ENCODE peak calls at places on chromosomes 7 and 10, in six cellular contexts. D, N, U, R, A and L are unnamed samples.

GRCh38 chr10:133087679-133088523 is at the start of gene ADGRA1:
- DNase-seq in U (no peak), R (peak), N (peak), D (no peak), A (no peak), L (peak)

GRCh38 chr10:62075912-62076311 is 174.4 kb downstream of the ARID5B start:
- DNase-seq in D (no peak), N (no peak), R (no peak), A (no peak), U (no peak), L (no peak)

GRCh38 chr7:74506329-74506724 is 52.6 kb downstream of the GTF2IRD1 start:
- DNase-seq in N (no peak), D (no peak), A (no peak), R (no peak), U (no peak), L (no peak)

GRCh38 chr7:106166651-106167342 is 54.7 kb upstream of the SYPL1 start:
- DNase-seq in N (peak), A (peak), R (peak), U (peak), D (no peak), L (peak)

GRCh38 chr7:98974906-98975816 is 96.8 kb downstream of the TRRAP start:
- DNase-seq in U (no peak), N (no peak), A (no peak), R (no peak), D (no peak), L (no peak)

GRCh38 chr10:137031-137430 is 1.8 kb downstream of the ZMYND11 start:
- DNase-seq in D (peak), N (peak), R (no peak), A (peak), U (peak), L (peak)

GRCh38 chr7:74226633-74227032 is 16.8 kb downstream of the LAT2 start:
- DNase-seq in D (no peak), A (no peak), R (no peak), U (no peak), N (no peak), L (no peak)

GRCh38 chr7:91436655-91437054 is 172.4 kb downstream of the FZD1 start:
- DNase-seq in U (no peak), R (no peak), N (no peak), D (no peak), A (no peak), L (no peak)

GRCh38 chr10:6738464-6738824 is 158.4 kb upstream of the PRKCQ start:
- DNase-seq in A (no peak), N (peak), D (no peak), R (no peak), U (peak), L (no peak)

GRCh38 chr7:76037310-76037709 is 10.5 kb downstream of the STYXL1 start:
- DNase-seq in A (peak), R (no peak), U (peak), D (no peak), N (no peak), L (no peak)

GRCh38 chr10:122050811-122051210 is 61.8 kb downstream of the TACC2 start:
- DNase-seq in N (no peak), A (no peak), R (no peak), D (no peak), U (no peak), L (no peak)

GRCh38 chr7:66013938-66014337 is 31.9 kb upstream of the GUSB start:
- DNase-seq in A (peak), R (peak), N (peak), U (peak), D (peak), L (peak)

GRCh38 chr10:3779146-3779707 is 5.8 kb downstream of the KLF6 start:
- DNase-seq in D (no peak), N (no peak), R (no peak), U (peak), A (peak), L (peak)

GRCh38 chr7:27747969-27748368 is 8.0 kb downstream of the TAX1BP1 start:
- DNase-seq in D (no peak), A (no peak), U (no peak), R (no peak), N (no peak), L (no peak)

GRCh38 chr10:132164801-132165278 is 21.9 kb upstream of the DPYSL4 start:
- DNase-seq in D (no peak), U (no peak), A (no peak), R (no peak), N (no peak), L (peak)

GRCh38 chr7:27080844-27081423 is 14.9 kb downstream of the HOXA1 start:
- DNase-seq in R (no peak), U (peak), D (no peak), N (peak), A (no peak), L (no peak)

GRCh38 chr10:34252111-34252510 is 563.0 kb downstream of the PARD3 start:
- DNase-seq in A (no peak), D (peak), N (peak), U (no peak), R (no peak), L (peak)

GRCh38 chr7:107068156-107068555 is 23.7 kb downstream of the PRKAR2B start:
- DNase-seq in D (no peak), R (no peak), A (peak), U (no peak), N (no peak), L (no peak)

GRCh38 chr7:55280031-55280454 is 85.1 kb upstream of the LANCL2 start:
- DNase-seq in U (peak), D (peak), N (peak), A (peak), R (peak), L (peak)

GRCh38 chr10:131310904-131311660 is 439 bp downstream of the TCERG1L start:
- DNase-seq in N (no peak), U (no peak), A (no peak), D (peak), R (no peak), L (peak)

GRCh38 chr7:132270517-132270916 is 305.8 kb downstream of the PLXNA4 start:
- DNase-seq in N (no peak), U (peak), D (no peak), A (peak), R (peak), L (no peak)

GRCh38 chr7:88217675-88218427 is 2.0 kb downstream of the SRI start:
- DNase-seq in R (no peak), A (no peak), N (no peak), U (no peak), D (no peak), L (no peak)

GRCh38 chr10:44196008-44196320 is 188.9 kb downstream of the CXCL12 start:
- DNase-seq in A (no peak), R (no peak), U (no peak), D (no peak), N (no peak), L (no peak)

GRCh38 chr7:74061840-74062539 is 21.6 kb upstream of the LIMK1 start:
- DNase-seq in A (peak), D (no peak), R (no peak), N (peak), U (peak), L (peak)

GRCh38 chr10:14603539-14604102 is 171.1 kb downstream of the FAM107B start:
- DNase-seq in D (peak), U (no peak), N (no peak), R (no peak), A (peak), L (peak)

GRCh38 chr7:94266278-94266677 is 128.4 kb upstream of the COL1A2 start:
- DNase-seq in U (no peak), N (no peak), D (no peak), A (peak), R (no peak), L (no peak)

GRCh38 chr7:133794490-133794889 is 332.6 kb upstream of the LRGUK start:
- DNase-seq in U (peak), R (no peak), A (peak), N (no peak), D (no peak), L (no peak)

GRCh38 chr10:24891823-24892222 is 60.6 kb downstream of the PRTFDC1 start:
- DNase-seq in U (peak), N (no peak), R (no peak), A (no peak), D (no peak), L (no peak)
- H2BK15ac ChIP-seq in U (no peak), N (no peak), R (no peak), A (no peak), D (no peak), L (no peak)

GRCh38 chr7:47456210-47456955 is 125.5 kb downstream of the TNS3 start:
- DNase-seq in U (no peak), R (no peak), N (no peak), D (no peak), A (no peak), L (no peak)

GRCh38 chr7:47458057-47458456 is 123.9 kb downstream of the TNS3 start:
- DNase-seq in A (peak), D (no peak), U (peak), R (no peak), N (no peak), L (no peak)

GRCh38 chr7:47454066-47454950 is 127.6 kb downstream of the TNS3 start:
- DNase-seq in A (peak), D (no peak), R (no peak), U (peak), N (no peak), L (no peak)

GRCh38 chr7:47454961-47455871 is 126.7 kb downstream of the TNS3 start:
- DNase-seq in D (no peak), A (no peak), R (no peak), N (no peak), U (no peak), L (no peak)

DNA sequence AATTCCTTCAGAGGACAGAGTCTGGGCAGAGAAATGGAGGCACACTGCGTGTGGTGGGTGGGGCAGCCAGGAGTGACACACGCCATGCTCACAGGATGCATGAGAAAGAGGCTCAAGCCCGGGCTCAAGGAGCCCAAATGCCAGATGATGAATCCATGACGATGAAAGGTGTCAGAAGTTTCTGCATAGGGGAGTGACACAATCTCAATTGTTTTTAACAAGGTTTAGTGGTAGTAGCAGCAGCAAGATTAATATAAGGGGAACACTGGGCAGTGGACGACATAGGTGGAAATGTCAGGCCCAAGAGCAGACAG is 126.1 kb downstream of the TNS3 start:
- DNase-seq in R (no peak), U (no peak), N (no peak), A (no peak), D (no peak), L (no peak)
- H2BK15ac ChIP-seq in R (no peak), U (no peak), N (no peak), A (no peak), D (no peak), L (no peak)

GRCh38 chr7:51823437-51823836 is 506.8 kb upstream of the COBL start:
- DNase-seq in N (no peak), R (no peak), D (no peak), U (no peak), A (no peak), L (no peak)
- H2BK15ac ChIP-seq in N (no peak), R (no peak), D (no peak), U (no peak), A (no peak), L (no peak)

GRCh38 chr10:99621454-99622246 is 1.4 kb upstream of the SLC25A28 start:
- DNase-seq in R (no peak), N (no peak), D (no peak), A (no peak), U (no peak), L (no peak)
- H2BK15ac ChIP-seq in R (peak), N (no peak), D (no peak), A (peak), U (peak), L (no peak)

GRCh38 chr10:96973809-96974208 is 141.7 kb downstream of the LCOR start:
- DNase-seq in A (no peak), N (no peak), R (no peak), D (no peak), U (no peak), L (no peak)

GRCh38 chr10:96978621-96979154 is 146.6 kb downstream of the LCOR start:
- DNase-seq in U (no peak), D (no peak), N (no peak), R (no peak), A (no peak), L (no peak)

GRCh38 chr10:96972264-96972663 is 140.2 kb downstream of the LCOR start:
- DNase-seq in N (peak), D (no peak), R (peak), U (no peak), A (no peak), L (no peak)

GRCh38 chr10:96974348-96974747 is 142.2 kb downstream of the LCOR start:
- DNase-seq in D (no peak), U (peak), R (no peak), N (no peak), A (no peak), L (no peak)

DNA sequence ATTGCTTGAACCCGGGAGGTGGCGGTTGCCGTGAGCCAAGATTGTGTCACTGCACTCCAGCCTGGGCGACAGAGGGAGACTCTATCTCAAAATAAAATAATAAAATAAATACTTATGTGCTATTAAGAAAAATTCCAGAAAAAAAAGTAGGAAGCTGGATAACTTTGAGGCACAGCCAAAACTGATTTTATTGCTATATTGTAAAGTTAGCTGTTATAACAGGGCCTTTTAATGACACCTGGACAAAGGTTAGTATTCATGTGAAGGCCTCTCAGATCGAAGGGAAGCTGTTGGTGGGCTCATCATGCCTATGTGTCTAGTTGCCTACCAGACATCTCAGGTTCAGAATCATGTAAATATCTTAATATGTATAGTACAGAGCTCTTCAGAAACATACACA is 143.0 kb downstream of the LCOR start:
- DNase-seq in D (no peak), R (no peak), A (no peak), U (no peak), N (no peak), L (no peak)
- H2BK15ac ChIP-seq in D (no peak), R (no peak), A (no peak), U (no peak), N (no peak), L (no peak)

GRCh38 chr7:157022681-157023588 is 12.5 kb upstream of the MNX1 start:
- DNase-seq in R (no peak), U (no peak), D (peak), N (peak), A (no peak), L (peak)

GRCh38 chr7:157024716-157025115 is 14.3 kb upstream of the MNX1 start:
- DNase-seq in N (no peak), R (no peak), U (no peak), A (no peak), D (no peak), L (no peak)

GRCh38 chr7:157021071-157021891 is 10.8 kb upstream of the MNX1 start:
- DNase-seq in R (no peak), D (peak), A (no peak), N (no peak), U (no peak), L (peak)

GRCh38 chr7:157021893-157022680 is 11.6 kb upstream of the MNX1 start:
- DNase-seq in U (no peak), D (peak), A (no peak), N (no peak), R (no peak), L (no peak)

GRCh38 chr7:157023589-157023905 is 13.1 kb upstream of the MNX1 start:
- DNase-seq in U (no peak), R (no peak), A (no peak), N (no peak), D (no peak), L (no peak)
- H2BK15ac ChIP-seq in U (no peak), R (no peak), A (no peak), N (no peak), D (no peak), L (no peak)

GRCh38 chr7:32092346-32092745 is 22.1 kb upstream of the PDE1C start:
- DNase-seq in R (no peak), D (no peak), A (no peak), N (no peak), U (no peak), L (no peak)
- H2BK15ac ChIP-seq in R (no peak), D (no peak), A (no peak), N (no peak), U (peak), L (no peak)

GRCh38 chr7:3381073-3381685 is 80.1 kb downstream of the SDK1 start:
- DNase-seq in A (no peak), N (no peak), R (no peak), D (no peak), U (no peak), L (no peak)

GRCh38 chr7:3378390-3379120 is 77.5 kb downstream of the SDK1 start:
- DNase-seq in U (no peak), R (no peak), D (no peak), A (no peak), N (no peak), L (no peak)

DNA sequence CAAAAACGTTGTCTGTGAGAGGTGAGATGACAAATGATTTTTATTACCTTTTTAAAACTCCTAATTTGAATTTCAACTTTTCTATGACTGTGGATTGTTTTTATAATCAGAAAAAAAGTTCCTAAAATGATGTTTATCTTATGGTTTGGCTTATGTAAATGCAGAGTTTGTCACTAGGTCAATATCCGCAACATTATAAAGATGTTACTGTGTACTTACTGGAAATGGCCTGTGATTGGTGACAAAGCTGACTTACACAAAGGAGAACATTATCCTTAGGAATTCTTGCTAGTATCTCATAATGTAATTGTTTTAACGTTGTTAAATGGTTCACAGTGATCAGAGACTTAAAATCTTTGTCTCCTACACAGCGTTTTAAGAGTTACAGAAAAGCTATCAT is 79.0 kb downstream of the SDK1 start:
- DNase-seq in R (no peak), D (no peak), N (no peak), A (no peak), U (no peak), L (no peak)
- H2BK15ac ChIP-seq in R (no peak), D (no peak), N (no peak), A (no peak), U (no peak), L (no peak)

GRCh38 chr10:24231200-24231599 is 22.3 kb downstream of the KIAA1217 start:
- DNase-seq in R (no peak), D (no peak), N (no peak), A (no peak), U (no peak), L (no peak)

GRCh38 chr10:24228642-24229041 is 19.7 kb downstream of the KIAA1217 start:
- DNase-seq in A (no peak), D (no peak), R (no peak), U (no peak), N (no peak), L (no peak)

GRCh38 chr10:24234784-24235183 is 25.8 kb downstream of the KIAA1217 start:
- DNase-seq in R (no peak), A (no peak), N (no peak), D (no peak), U (no peak), L (no peak)

GRCh38 chr10:24235471-24235870 is 26.5 kb downstream of the KIAA1217 start:
- DNase-seq in R (no peak), D (no peak), U (no peak), A (no peak), N (no peak), L (no peak)

GRCh38 chr10:24229909-24230308 is 21.0 kb downstream of the KIAA1217 start:
- DNase-seq in N (no peak), D (no peak), U (no peak), A (no peak), R (no peak), L (no peak)
- H2BK15ac ChIP-seq in N (no peak), D (no peak), U (no peak), A (no peak), R (no peak), L (no peak)

GRCh38 chr10:73092830-73093229 is 3.8 kb downstream of the P4HA1 start:
- DNase-seq in A (no peak), R (no peak), N (no peak), D (no peak), U (no peak), L (no peak)
- H2BK15ac ChIP-seq in A (no peak), R (no peak), N (no peak), D (no peak), U (no peak), L (no peak)